ENCODE peak calls at places on chromosome 15, in six cellular contexts. M, T, U, B, X and P are unnamed samples.

GRCh38 chr15:65373163-65373651 is 4.6 kb downstream of the IGDCC3 start:
- DNase-seq in X (no peak), M (no peak), U (no peak), T (no peak), B (no peak), P (no peak)

GRCh38 chr15:38084289-38084688 is 149.8 kb downstream of the TMCO5A start:
- DNase-seq in X (no peak), U (peak), M (no peak), B (no peak), T (peak), P (peak)

GRCh38 chr15:92149029-92149428 is 244.7 kb upstream of the ST8SIA2 start:
- DNase-seq in X (no peak), T (no peak), M (no peak), U (no peak), B (no peak), P (no peak)

GRCh38 chr15:90716317-90716975 is 700 bp upstream of the BLM start:
- DNase-seq in T (peak), M (no peak), B (no peak), X (no peak), U (no peak), P (no peak)

GRCh38 chr15:39817892-39818291 is 35.3 kb upstream of the FSIP1 start:
- DNase-seq in M (no peak), X (no peak), T (peak), B (no peak), U (no peak), P (no peak)

GRCh38 chr15:65841121-65841930 is 28.0 kb upstream of the RAB11A start:
- DNase-seq in B (no peak), M (no peak), U (peak), T (peak), X (no peak), P (peak)

GRCh38 chr15:58070801-58071418 is 5.4 kb upstream of the ALDH1A2 start:
- DNase-seq in M (peak), T (peak), X (no peak), B (no peak), U (peak), P (peak)

GRCh38 chr15:67504061-67504460 is 16.9 kb upstream of the C15orf61 start:
- DNase-seq in M (no peak), B (no peak), T (no peak), U (no peak), X (no peak), P (no peak)

GRCh38 chr15:81069356-81069755 is 64.7 kb upstream of the CFAP161 start:
- DNase-seq in U (no peak), M (no peak), T (no peak), X (no peak), B (no peak), P (no peak)

GRCh38 chr15:33089878-33090757 is 104.4 kb downstream of the FMN1 start:
- DNase-seq in U (peak), X (no peak), T (peak), B (peak), M (no peak), P (peak)

GRCh38 chr15:65833501-65834220 is 35.6 kb upstream of the RAB11A start:
- DNase-seq in B (no peak), T (no peak), U (no peak), M (peak), X (peak), P (peak)

GRCh38 chr15:90266061-90266431 is 574 bp downstream of the NGRN start:
- DNase-seq in M (peak), U (peak), X (peak), T (peak), B (no peak), P (peak)

GRCh38 chr15:96264801-96265515 is 65.5 kb upstream of the NR2F2 start:
- DNase-seq in M (no peak), B (no peak), U (peak), X (no peak), T (peak), P (peak)

GRCh38 chr15:88661041-88661765 is 22.4 kb downstream of the ISG20 start:
- DNase-seq in X (no peak), B (no peak), U (no peak), T (no peak), M (no peak), P (no peak)